ENCODE peak calls at places on chromosomes 16 and 17, in nine cellular contexts. W is glutamatergic neuron, Y is testis, U is body of pancreas, Z is BJ, H is A673, Q is H1, J is PC-9, K is thoracic aorta. N is an unnamed sample.
A peak's percentile ranks its signal among the peaks of the same experiment; 100 is the strongest.

GRCh38 chr17:34651267-34651955 is 72.0 kb downstream of the TMEM132E start:
- DNase-seq in H (no peak), K (no peak), Z (no peak), Q (no peak), U (no peak), J (no peak), W (no peak), Y (peak; percentile 65), N (no peak)

GRCh38 chr16:1979271-1980025 is 1.8 kb downstream of the NOXO1 start:
- DNase-seq in Q (no peak), U (peak; percentile 87), H (no peak), W (no peak), Y (peak; percentile 73), Z (no peak), K (no peak), J (peak; percentile 77), N (no peak)

GRCh38 chr17:61470530-61471136 is 18.4 kb downstream of the TBX4 start:
- DNase-seq in H (no peak), Q (no peak), J (no peak), W (no peak), U (no peak), Y (no peak), K (no peak), Z (no peak), N (no peak)

GRCh38 chr17:47694018-47694817 is at the start of gene TBKBP1:
- DNase-seq in Z (no peak), Q (peak; percentile 63), H (peak; percentile 69), J (no peak), U (peak; percentile 62), K (no peak), W (peak; percentile 89), Y (peak; percentile 70), N (peak; percentile 49)

GRCh38 chr16:64933890-64934289 is 188.0 kb downstream of the CDH11 start:
- DNase-seq in Y (no peak), K (no peak), W (peak; percentile 51), U (no peak), H (no peak), J (no peak), Z (no peak), Q (no peak), N (peak; percentile 52)

GRCh38 chr16:17416461-17417221 is 54.1 kb downstream of the XYLT1 start:
- DNase-seq in Q (no peak), Y (peak; percentile 34), Z (no peak), U (peak; percentile 22), W (no peak), J (no peak), H (no peak), K (no peak), N (peak; percentile 16)

GRCh38 chr16:1126577-1126976 is 26.3 kb upstream of the CACNA1H start:
- DNase-seq in J (no peak), H (no peak), Q (no peak), Y (no peak), W (no peak), U (no peak), K (no peak), Z (no peak), N (no peak)

GRCh38 chr16:51151951-51152663 is 1.0 kb upstream of the SALL1 start:
- DNase-seq in K (no peak), W (peak; percentile 93), Q (peak; percentile 77), Y (peak; percentile 41), U (peak; percentile 38), Z (no peak), J (no peak), H (peak; percentile 88), N (peak; percentile 91)

GRCh38 chr16:87836844-87837581 is 32.3 kb downstream of the SLC7A5 start:
- DNase-seq in H (peak; percentile 94), Z (no peak), K (no peak), Y (no peak), J (no peak), Q (no peak), U (no peak), W (no peak), N (peak; percentile 25)
- TF ChIP-seq CTCF in H (no peak), Z (no peak), K (no peak), Y (no peak), J (no peak), Q (no peak), U (no peak), W (no peak), N (no peak)

DNA sequence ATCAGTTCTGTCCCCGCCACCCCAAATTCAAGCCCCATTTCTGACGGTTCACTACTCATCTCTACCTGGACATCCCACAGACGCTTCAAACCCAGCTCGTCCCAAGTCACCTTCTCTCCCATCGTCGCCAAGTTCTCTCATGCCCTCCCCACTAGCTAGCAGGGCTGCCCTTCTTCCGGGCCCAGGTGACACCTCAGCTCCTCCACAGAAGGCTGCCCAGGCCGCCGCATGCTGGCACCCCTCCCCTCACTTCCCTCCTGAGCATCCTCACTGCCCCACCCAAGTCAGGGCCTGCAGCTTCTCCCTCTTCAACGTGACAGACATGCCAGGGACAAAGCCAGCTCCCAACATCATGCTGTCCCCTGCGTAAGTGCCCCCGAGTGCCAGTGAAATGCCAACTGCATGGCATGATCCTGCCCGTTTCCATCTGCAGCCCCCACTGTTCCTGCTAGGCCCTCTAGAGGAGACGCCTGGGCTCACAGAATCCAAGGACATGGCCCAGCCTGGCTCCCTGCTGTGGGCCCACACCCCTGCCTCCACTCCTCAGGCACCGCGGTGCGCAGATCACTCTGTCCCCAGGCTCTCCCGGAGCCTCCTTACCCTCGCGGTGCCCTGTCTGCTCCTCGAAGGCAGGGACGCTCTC is 5.9 kb downstream of the CYB561 start:
- DNase-seq in Y (no peak), J (no peak), Q (no peak), K (no peak), U (no peak), H (no peak), W (no peak), Z (no peak), N (no peak)
- TF ChIP-seq CTCF in Y (no peak), J (no peak), Q (peak; percentile 23), K (no peak), U (no peak), H (no peak), W (no peak), Z (no peak), N (no peak)

DNA sequence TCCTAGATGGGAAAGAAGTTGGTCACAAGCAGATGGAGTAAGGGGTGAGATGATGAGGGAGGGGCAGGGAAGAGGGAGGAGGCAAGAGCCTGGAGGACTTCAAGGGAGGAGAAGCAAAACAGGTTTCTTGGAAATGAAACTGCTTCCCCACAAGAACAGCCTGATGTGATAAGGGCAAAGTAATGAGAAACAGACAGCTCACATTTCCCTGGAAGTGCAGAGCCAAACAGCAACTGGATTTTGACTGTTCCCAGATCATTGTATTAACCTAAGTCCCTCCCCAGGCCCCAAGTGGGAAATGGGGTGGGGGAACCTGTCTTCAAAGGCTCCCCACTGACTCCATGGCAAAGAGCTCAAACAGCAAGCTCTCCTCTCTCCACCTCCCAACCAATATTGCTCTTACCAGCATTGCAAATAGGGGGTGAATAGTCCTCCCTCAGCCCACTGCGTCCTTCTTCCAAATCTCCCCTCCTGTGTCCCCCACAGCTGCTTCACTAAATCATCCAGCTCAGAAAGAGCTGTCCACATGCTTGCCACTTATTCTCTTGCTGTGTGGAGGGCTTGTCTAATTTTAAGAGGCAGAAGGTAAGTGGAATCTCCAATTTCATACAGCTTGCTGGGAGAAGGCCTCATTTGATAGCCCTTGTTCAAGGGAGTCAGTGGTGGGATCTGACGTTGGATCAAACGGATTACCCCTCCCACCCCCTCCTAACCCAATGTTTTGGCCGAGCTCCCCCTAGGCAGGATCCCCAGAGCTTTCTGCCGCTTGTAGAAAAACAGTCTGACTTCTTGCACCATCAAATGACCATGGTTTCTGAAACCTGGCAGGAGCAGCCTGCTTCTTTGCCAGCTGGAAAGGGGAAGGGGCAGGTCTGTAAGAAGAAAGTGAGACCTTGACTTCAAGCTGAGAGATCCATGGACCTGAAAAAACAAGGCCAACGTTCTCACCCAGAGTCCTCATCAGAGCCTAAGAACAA is 56.3 kb upstream of the SMIM36 start:
- DNase-seq in Z (no peak), Y (peak; percentile 46), Q (no peak), K (no peak), J (no peak), U (no peak), W (no peak), H (no peak), N (peak; percentile 46)
- TF ChIP-seq CTCF in Z (no peak), Y (no peak), Q (no peak), K (no peak), J (no peak), U (no peak), W (no peak), H (no peak), N (no peak)

DNA sequence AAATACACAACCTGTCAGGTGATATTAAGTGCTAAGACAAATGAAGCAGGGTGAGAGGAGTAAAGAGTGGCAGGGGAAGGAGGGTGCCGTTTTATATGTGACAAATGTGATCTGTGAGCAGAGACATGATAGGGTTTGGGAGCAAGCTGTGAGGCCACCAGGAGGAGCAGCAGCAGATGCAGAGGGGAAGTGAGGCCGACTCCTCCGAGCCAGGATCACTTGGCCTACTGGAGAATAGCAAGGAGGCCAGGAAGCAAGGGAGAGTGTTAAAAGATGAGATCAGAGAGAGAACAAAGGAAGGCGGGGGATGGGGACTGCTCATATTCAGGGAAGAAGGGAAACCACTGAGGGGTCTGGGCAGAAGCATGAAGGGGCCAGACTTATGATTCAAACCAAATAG is 129.4 kb downstream of the TANGO6 start:
- DNase-seq in Y (peak; percentile 59), U (no peak), K (no peak), Q (peak; percentile 67), W (peak; percentile 56), J (no peak), H (peak; percentile 40), Z (no peak), N (peak; percentile 78)
- TF ChIP-seq CTCF in Y (no peak), U (no peak), K (no peak), Q (peak; percentile 63), W (no peak), J (no peak), H (peak; percentile 31), Z (peak; percentile 56), N (peak; percentile 50)

DNA sequence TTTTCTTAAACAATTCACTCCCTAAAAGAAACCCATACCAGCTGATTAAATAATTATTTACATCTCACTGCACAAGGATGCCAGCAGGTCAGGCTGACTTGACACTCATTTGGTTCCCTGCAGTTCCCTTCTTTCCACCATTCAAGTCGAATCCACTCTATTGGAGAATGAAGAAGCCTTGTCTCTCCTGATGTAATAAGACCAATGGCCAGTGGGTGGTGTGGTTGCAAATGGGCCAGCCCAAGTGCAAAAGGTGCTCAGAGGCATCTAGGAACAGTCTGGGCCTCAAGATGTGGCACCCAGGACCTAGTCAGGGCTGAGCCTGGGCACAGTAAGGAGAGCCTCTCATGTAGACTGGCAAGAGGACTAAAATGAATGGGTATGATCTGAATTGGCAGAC is 9.3 kb downstream of the C16orf78 start:
- DNase-seq in K (no peak), Y (no peak), Z (no peak), J (no peak), Q (no peak), W (no peak), H (peak; percentile 24), U (no peak), N (no peak)
- TF ChIP-seq CTCF in K (no peak), Y (no peak), Z (no peak), J (no peak), Q (peak; percentile 58), W (peak; percentile 22), H (peak; percentile 47), U (no peak), N (no peak)

N was measured in fibroblast of lung.